ENCODE peak calls at places on chromosome 17, in nine cellular contexts. A is IMR-90, K is sigmoid colon, R is A549, U is fibroblast of the aortic adventitia, B is astrocyte of the spinal cord, T is fibroblast of villous mesenchyme, X is MM.1S, G is GM12865. P is an unnamed sample.

GRCh38 chr17:3983945-3984484 is 19.8 kb upstream of the ATP2A3 start:
- DNase-seq in U (peak), G (peak), X (no peak), A (peak), T (peak), K (no peak), R (no peak), B (peak), P (no peak)

GRCh38 chr17:33494156-33494555 is 201.1 kb upstream of the ASIC2 start:
- DNase-seq in T (peak), U (no peak), A (no peak), R (no peak), X (no peak), G (no peak), K (no peak), B (no peak), P (no peak)

GRCh38 chr17:19447085-19447583 is 36.1 kb downstream of the RNF112 start:
- DNase-seq in B (peak), T (peak), R (peak), A (peak), K (peak), G (peak), X (peak), U (peak), P (no peak)

GRCh38 chr17:35243459-35244204 is 760 bp downstream of the SLFN5 start:
- DNase-seq in R (peak), U (peak), K (peak), X (peak), A (peak), B (peak), G (peak), T (peak), P (peak)

GRCh38 chr17:7436556-7437368 is 1.5 kb downstream of the TMEM102 start:
- DNase-seq in B (peak), U (peak), T (peak), A (peak), G (peak), R (peak), K (peak), X (peak), P (peak)

GRCh38 chr17:67521773-67522069 is 144.6 kb downstream of the PITPNC1 start:
- DNase-seq in X (no peak), U (no peak), R (no peak), B (no peak), A (no peak), T (no peak), G (no peak), K (no peak), P (no peak)

GRCh38 chr17:72481572-72481971 is 360.8 kb downstream of the SOX9 start:
- DNase-seq in G (no peak), X (no peak), K (no peak), A (no peak), T (no peak), U (no peak), R (no peak), B (no peak), P (no peak)

GRCh38 chr17:76523084-76524037 is 14.1 kb downstream of the CYGB start:
- DNase-seq in K (peak), R (peak), B (no peak), T (peak), A (peak), U (peak), G (peak), X (peak), P (peak)

GRCh38 chr17:51372345-51373004 is 112.1 kb downstream of the UTP18 start:
- DNase-seq in R (peak), K (no peak), X (peak), B (peak), G (peak), U (peak), A (peak), T (peak), P (no peak)

GRCh38 chr17:45299311-45299710 is 17.5 kb downstream of the MAP3K14 start:
- DNase-seq in U (no peak), R (no peak), K (no peak), G (peak), B (no peak), T (no peak), X (no peak), A (no peak), P (no peak)

GRCh38 chr17:42563543-42563942 is 1.6 kb downstream of the COASY start:
- DNase-seq in B (no peak), K (no peak), X (no peak), A (no peak), R (no peak), U (no peak), T (no peak), G (no peak), P (no peak)

GRCh38 chr17:45639297-45639849 is 144.7 kb upstream of the CRHR1 start:
- DNase-seq in U (peak), B (no peak), R (no peak), G (no peak), T (peak), X (no peak), K (no peak), A (no peak), P (no peak)

GRCh38 chr17:1905190-1905919 is 75.5 kb downstream of the RPA1 start:
- DNase-seq in X (no peak), R (no peak), B (no peak), G (no peak), K (no peak), A (no peak), U (no peak), T (no peak), P (no peak)

GRCh38 chr17:29046440-29046839 is 3.5 kb downstream of the PIPOX start:
- DNase-seq in R (no peak), U (no peak), T (no peak), G (no peak), K (no peak), X (no peak), A (no peak), B (no peak), P (no peak)

GRCh38 chr17:58352843-58353719 is 1.1 kb upstream of the SUPT4H1 start:
- DNase-seq in G (peak), A (peak), R (no peak), T (peak), B (peak), X (peak), K (peak), U (peak), P (peak)

GRCh38 chr17:11996722-11997146 is 541 bp downstream of the ZNF18 start:
- DNase-seq in U (peak), T (peak), K (no peak), X (peak), B (no peak), R (peak), A (peak), G (peak), P (no peak)

GRCh38 chr17:4738136-4739121 is 1.2 kb upstream of the ZMYND15 start:
- DNase-seq in R (no peak), B (no peak), X (peak), T (no peak), U (no peak), A (no peak), K (no peak), G (no peak), P (no peak)

GRCh38 chr17:77693776-77694175 is 264.7 kb upstream of the TNRC6C start:
- DNase-seq in R (no peak), K (no peak), T (no peak), X (no peak), G (no peak), A (no peak), U (no peak), B (no peak), P (no peak)

GRCh38 chr17:60165976-60166375 is 16.2 kb downstream of the CA4 start:
- DNase-seq in U (no peak), X (peak), B (no peak), A (no peak), K (no peak), T (no peak), R (no peak), G (peak), P (no peak)

GRCh38 chr17:39196820-39197331 is 593 bp downstream of the CACNB1 start:
- DNase-seq in X (peak), G (peak), B (no peak), A (no peak), T (no peak), K (no peak), R (peak), U (no peak), P (peak)

GRCh38 chr17:62172492-62173291 is 107.6 kb upstream of the MED13 start:
- DNase-seq in G (no peak), U (peak), R (no peak), K (no peak), A (no peak), T (no peak), X (no peak), B (no peak), P (no peak)

GRCh38 chr17:13365331-13365730 is 236.4 kb downstream of the HS3ST3A1 start:
- DNase-seq in B (no peak), K (no peak), A (peak), T (no peak), G (no peak), X (no peak), U (peak), R (no peak), P (no peak)

GRCh38 chr17:50785942-50786570 is 18.7 kb upstream of the ANKRD40CL start:
- DNase-seq in X (no peak), B (peak), R (no peak), T (peak), A (peak), G (no peak), U (peak), K (no peak), P (no peak)

GRCh38 chr17:58956997-58957724 is 149.5 kb downstream of the TRIM37 start:
- DNase-seq in R (no peak), X (no peak), K (no peak), T (no peak), G (no peak), A (peak), U (peak), B (peak), P (no peak)

GRCh38 chr17:42283241-42284019 is 4.9 kb upstream of the STAT5A start:
- DNase-seq in G (no peak), U (no peak), X (no peak), A (no peak), K (peak), R (no peak), B (no peak), T (no peak), P (no peak)

GRCh38 chr17:37488009-37488604 is 1.6 kb upstream of the DUSP14 start:
- DNase-seq in R (peak), B (peak), X (peak), K (no peak), T (peak), G (peak), A (peak), U (peak), P (no peak)

GRCh38 chr17:28973414-28973813 is 22.1 kb upstream of the PHF12 start:
- DNase-seq in U (peak), K (no peak), A (peak), T (peak), R (no peak), B (peak), X (no peak), G (no peak), P (peak)

GRCh38 chr17:68296217-68297140 is 5.2 kb downstream of the ARSG start:
- DNase-seq in A (no peak), X (no peak), K (no peak), R (no peak), T (no peak), G (no peak), B (no peak), U (no peak), P (no peak)

GRCh38 chr17:34639706-34640425 is 60.5 kb downstream of the TMEM132E start:
- DNase-seq in K (no peak), B (no peak), X (no peak), U (no peak), R (no peak), T (no peak), G (no peak), A (no peak), P (no peak)

GRCh38 chr17:33292981-33293867 is at the start of gene ASIC2:
- DNase-seq in B (no peak), A (peak), G (no peak), K (no peak), X (no peak), T (no peak), R (peak), U (no peak), P (no peak)

GRCh38 chr17:78019367-78019975 is 61.0 kb downstream of the TNRC6C start:
- DNase-seq in G (peak), X (peak), T (peak), K (no peak), R (no peak), B (peak), A (peak), U (peak), P (no peak)

GRCh38 chr17:71769850-71770249 is 351.0 kb upstream of the SOX9 start:
- DNase-seq in T (no peak), A (no peak), U (no peak), B (no peak), G (no peak), R (no peak), X (no peak), K (no peak), P (no peak)

GRCh38 chr17:42009170-42009569 is 8.1 kb downstream of the DNAJC7 start:
- DNase-seq in B (no peak), U (no peak), X (peak), R (no peak), A (no peak), K (no peak), T (no peak), G (no peak), P (no peak)

GRCh38 chr17:51819820-51820219 is 338.7 kb downstream of the CA10 start:
- DNase-seq in R (no peak), X (no peak), K (no peak), U (no peak), B (no peak), A (no peak), T (no peak), G (no peak), P (no peak)

GRCh38 chr17:7867881-7868329 is 10.1 kb downstream of the CYB5D1 start:
- DNase-seq in R (no peak), A (no peak), X (no peak), T (no peak), K (no peak), G (no peak), B (no peak), U (no peak), P (no peak)

GRCh38 chr17:29622337-29623282 is at the start of gene CORO6:
- DNase-seq in X (peak), U (peak), A (peak), B (peak), R (peak), T (peak), K (peak), G (peak), P (peak)

GRCh38 chr17:80942360-80943345 is 49.0 kb upstream of the CHMP6 start:
- DNase-seq in A (peak), B (peak), G (no peak), X (no peak), U (peak), T (peak), K (peak), R (no peak), P (peak)

GRCh38 chr17:1658100-1658499 is 8.4 kb upstream of the RILP start:
- DNase-seq in U (no peak), T (no peak), K (no peak), G (no peak), B (no peak), A (no peak), R (no peak), X (no peak), P (no peak)

DNA sequence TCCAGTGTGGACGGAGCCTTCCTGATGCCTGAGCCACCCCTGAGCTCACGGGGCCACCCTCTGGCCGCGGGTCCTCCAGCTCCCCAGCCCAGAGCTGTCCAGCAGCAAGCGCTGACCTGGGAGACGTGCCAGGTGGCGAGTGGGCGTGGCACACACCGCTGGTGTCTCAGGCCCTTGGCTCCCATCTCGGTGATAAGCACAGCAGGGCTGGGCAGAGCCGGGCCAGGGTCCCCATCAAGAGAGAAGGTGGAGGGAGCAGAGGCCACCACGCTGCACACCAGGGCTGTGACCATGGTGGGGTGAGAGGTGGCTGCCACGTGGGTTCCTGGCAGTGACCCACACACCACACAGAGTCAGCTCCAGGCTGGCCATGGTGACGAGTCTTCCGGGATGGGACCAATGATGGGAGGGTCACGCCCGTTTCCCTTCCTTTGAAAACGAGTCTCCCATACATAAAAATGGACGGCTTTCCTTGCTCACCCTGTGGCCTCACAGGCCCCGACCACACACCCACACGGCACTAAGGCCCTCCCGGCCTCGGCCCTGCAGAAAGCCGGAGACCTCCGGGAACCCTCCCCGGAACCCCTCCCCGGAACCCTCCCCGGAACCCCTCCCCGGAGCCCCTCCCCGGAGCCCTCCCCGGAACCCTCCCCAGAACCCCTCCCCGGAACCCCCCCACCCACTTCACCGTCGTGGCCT is 16.8 kb downstream of the UTS2R start:
- DNase-seq in U (no peak), X (no peak), A (no peak), R (no peak), T (no peak), G (no peak), B (no peak), K (no peak), P (no peak)
- TF ChIP-seq CTCF in U (no peak), X (no peak), A (no peak), R (no peak), T (no peak), G (no peak), B (no peak), K (no peak), P (no peak)

GRCh38 chr17:17739388-17740066 is 58.3 kb downstream of the RAI1 start:
- DNase-seq in B (peak), T (peak), A (peak), G (no peak), K (peak), R (peak), U (peak), X (no peak), P (peak)

GRCh38 chr17:17742688-17743390 is 61.6 kb downstream of the RAI1 start:
- DNase-seq in B (no peak), G (no peak), R (no peak), X (no peak), K (no peak), U (no peak), T (no peak), A (no peak), P (no peak)

GRCh38 chr17:17742133-17742621 is 60.9 kb downstream of the RAI1 start:
- DNase-seq in B (peak), X (no peak), G (no peak), U (peak), R (no peak), A (no peak), T (no peak), K (no peak), P (no peak)

GRCh38 chr17:17740627-17741237 is 59.5 kb downstream of the RAI1 start:
- DNase-seq in T (no peak), A (no peak), B (peak), X (no peak), U (no peak), R (no peak), G (no peak), K (no peak), P (no peak)

DNA sequence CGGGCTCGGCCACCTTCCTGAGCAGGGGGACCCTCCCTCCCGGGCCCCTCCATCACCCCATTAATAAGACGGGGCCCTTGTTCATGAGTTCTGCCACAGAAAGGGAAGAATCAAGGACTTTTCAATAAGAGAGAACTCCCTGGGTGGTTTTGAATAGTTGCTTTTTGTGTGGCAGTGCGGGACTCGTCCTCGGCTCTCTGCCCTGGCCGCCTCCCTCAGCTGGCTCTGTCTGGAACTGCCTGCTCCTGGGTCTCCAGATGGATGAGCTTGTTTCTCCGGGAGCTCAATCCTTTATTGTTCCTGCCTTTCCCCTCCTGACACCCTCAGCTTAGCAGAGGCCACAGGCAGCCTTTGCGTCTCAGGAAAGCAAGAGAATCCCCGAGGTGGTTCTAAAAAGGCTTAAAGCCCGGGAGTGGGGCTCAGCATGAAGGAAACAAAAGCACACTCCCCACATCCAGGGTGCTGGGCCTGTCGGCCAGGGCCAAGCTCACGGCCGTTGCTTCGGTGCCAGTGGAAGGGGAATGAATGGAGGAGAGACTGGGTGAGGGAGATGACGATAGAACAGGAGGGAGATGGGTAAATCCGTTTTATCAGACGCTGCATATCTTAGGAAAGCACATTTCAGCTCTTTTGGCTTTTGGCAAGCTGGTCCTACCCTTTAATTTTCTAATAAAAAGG is 60.2 kb downstream of the RAI1 start:
- DNase-seq in T (no peak), K (no peak), G (no peak), R (no peak), U (peak), X (no peak), B (peak), A (no peak), P (no peak)
- TF ChIP-seq CTCF in T (peak), K (peak), G (no peak), R (no peak), U (peak), X (no peak), B (peak), A (peak), P (no peak)

DNA sequence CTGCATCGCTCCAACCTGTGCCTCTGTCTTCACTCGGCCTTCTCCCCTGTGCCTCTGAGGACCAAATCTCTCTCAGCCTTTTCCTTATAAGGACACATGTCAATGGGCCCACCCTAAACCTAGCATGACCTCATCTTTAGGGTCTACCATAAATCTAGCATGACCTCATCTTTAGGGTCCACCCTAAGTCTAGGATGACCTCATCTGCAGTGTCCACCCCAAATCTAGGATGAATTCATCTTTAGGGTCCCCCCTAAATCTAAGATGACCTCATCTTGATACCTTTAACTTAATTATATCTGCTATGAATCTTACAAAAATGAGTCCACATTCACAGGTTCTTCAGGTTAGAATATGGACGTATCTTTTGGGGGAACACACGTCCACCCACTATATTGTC is 131.1 kb upstream of the RPL38 start:
- DNase-seq in B (no peak), K (no peak), G (no peak), X (no peak), A (no peak), R (no peak), T (no peak), U (no peak), P (no peak)
- TF ChIP-seq CTCF in B (no peak), K (no peak), G (no peak), X (no peak), A (no peak), R (no peak), T (no peak), U (no peak), P (no peak)

GRCh38 chr17:48970865-48971687 is 2.7 kb upstream of the GIP start:
- DNase-seq in R (no peak), B (no peak), T (no peak), K (peak), G (no peak), A (no peak), X (no peak), U (no peak), P (no peak)
- TF ChIP-seq CTCF in R (no peak), B (no peak), T (no peak), K (no peak), G (no peak), A (no peak), X (no peak), U (no peak), P (no peak)

GRCh38 chr17:43840814-43841213 is 6.2 kb upstream of the CD300LG start:
- DNase-seq in U (peak), T (peak), A (peak), K (no peak), B (no peak), R (peak), X (no peak), G (peak), P (no peak)
- TF ChIP-seq CTCF in U (no peak), T (peak), A (peak), K (no peak), B (peak), R (peak), X (no peak), G (peak), P (no peak)

P was measured in left lung.